ENCODE peak calls at places on chromosomes 3 and 15, in five cellular contexts. One of them, this sample, is unnamed.

GRCh38 chr3:158649791-158650190 is 5.5 kb downstream of the GFM1 start:
- DNase-seq in stimulated activated naive B cell treated with anti-CD40 and anti-IgM and Interleukin-4, amounts not matched to agents 10 μg/mL and 1 μg/mL and 100 μg/mL, for 72 hours: no peak
- DNase-seq in cardiac fibroblast: no peak
- DNase-seq in HL-60: no peak
- DNase-seq in BE2C: no peak
- DNase-seq in this sample: no peak

GRCh38 chr3:195451373-195452000 is 8.7 kb upstream of the ACAP2 start:
- DNase-seq in stimulated activated naive B cell treated with anti-CD40 and anti-IgM and Interleukin-4, amounts not matched to agents 10 μg/mL and 1 μg/mL and 100 μg/mL, for 72 hours: no peak
- DNase-seq in cardiac fibroblast: no peak
- DNase-seq in HL-60: no peak
- DNase-seq in BE2C: no peak
- DNase-seq in this sample: no peak

GRCh38 chr15:76199106-76200082 is 111.9 kb downstream of the ETFA start:
- DNase-seq in stimulated activated naive B cell treated with anti-CD40 and anti-IgM and Interleukin-4, amounts not matched to agents 10 μg/mL and 1 μg/mL and 100 μg/mL, for 72 hours: no peak
- DNase-seq in cardiac fibroblast: peak; percentile 84
- DNase-seq in HL-60: no peak
- DNase-seq in BE2C: no peak
- DNase-seq in this sample: no peak

GRCh38 chr15:79030470-79030869 is 60.1 kb downstream of the RASGRF1 start:
- DNase-seq in stimulated activated naive B cell treated with anti-CD40 and anti-IgM and Interleukin-4, amounts not matched to agents 10 μg/mL and 1 μg/mL and 100 μg/mL, for 72 hours: no peak
- DNase-seq in cardiac fibroblast: no peak
- DNase-seq in HL-60: no peak
- DNase-seq in BE2C: no peak
- DNase-seq in this sample: no peak

GRCh38 chr3:177358968-177359600 is 161.8 kb upstream of the TBL1XR1 start:
- DNase-seq in stimulated activated naive B cell treated with anti-CD40 and anti-IgM and Interleukin-4, amounts not matched to agents 10 μg/mL and 1 μg/mL and 100 μg/mL, for 72 hours: peak; percentile 53
- DNase-seq in cardiac fibroblast: no peak
- DNase-seq in HL-60: no peak
- DNase-seq in BE2C: peak; percentile 83
- DNase-seq in this sample: peak; percentile 32

GRCh38 chr3:127750226-127751031 is 71.9 kb downstream of the MGLL start:
- DNase-seq in stimulated activated naive B cell treated with anti-CD40 and anti-IgM and Interleukin-4, amounts not matched to agents 10 μg/mL and 1 μg/mL and 100 μg/mL, for 72 hours: peak; percentile 78
- DNase-seq in cardiac fibroblast: peak; percentile 73
- DNase-seq in HL-60: no peak
- DNase-seq in BE2C: peak; percentile 33
- DNase-seq in this sample: no peak

GRCh38 chr3:46252980-46253379 is 10.7 kb downstream of the CCR3 start:
- DNase-seq in stimulated activated naive B cell treated with anti-CD40 and anti-IgM and Interleukin-4, amounts not matched to agents 10 μg/mL and 1 μg/mL and 100 μg/mL, for 72 hours: peak; percentile 37
- DNase-seq in cardiac fibroblast: no peak
- DNase-seq in HL-60: no peak
- DNase-seq in BE2C: no peak
- DNase-seq in this sample: no peak

GRCh38 chr3:128496602-128497304 is 3.8 kb upstream of the GATA2 start:
- DNase-seq in stimulated activated naive B cell treated with anti-CD40 and anti-IgM and Interleukin-4, amounts not matched to agents 10 μg/mL and 1 μg/mL and 100 μg/mL, for 72 hours: no peak
- DNase-seq in cardiac fibroblast: peak; percentile 52
- DNase-seq in HL-60: no peak
- DNase-seq in BE2C: peak; percentile 80
- DNase-seq in this sample: no peak

GRCh38 chr3:175526609-175527280 is 667.6 kb downstream of the NAALADL2 start:
- DNase-seq in stimulated activated naive B cell treated with anti-CD40 and anti-IgM and Interleukin-4, amounts not matched to agents 10 μg/mL and 1 μg/mL and 100 μg/mL, for 72 hours: no peak
- DNase-seq in cardiac fibroblast: peak; percentile 18
- DNase-seq in HL-60: no peak
- DNase-seq in BE2C: no peak
- DNase-seq in this sample: no peak

GRCh38 chr3:167653155-167653554 is 587 bp downstream of the WDR49 start:
- DNase-seq in stimulated activated naive B cell treated with anti-CD40 and anti-IgM and Interleukin-4, amounts not matched to agents 10 μg/mL and 1 μg/mL and 100 μg/mL, for 72 hours: no peak
- DNase-seq in cardiac fibroblast: no peak
- DNase-seq in HL-60: no peak
- DNase-seq in BE2C: no peak
- DNase-seq in this sample: no peak

GRCh38 chr15:73926191-73927002 is at the start of gene LOXL1:
- DNase-seq in stimulated activated naive B cell treated with anti-CD40 and anti-IgM and Interleukin-4, amounts not matched to agents 10 μg/mL and 1 μg/mL and 100 μg/mL, for 72 hours: no peak
- DNase-seq in cardiac fibroblast: peak; percentile 90
- DNase-seq in HL-60: no peak
- DNase-seq in BE2C: peak; percentile 75
- DNase-seq in this sample: no peak

GRCh38 chr3:142896201-142896755 is 7.4 kb upstream of the PCOLCE2 start:
- DNase-seq in stimulated activated naive B cell treated with anti-CD40 and anti-IgM and Interleukin-4, amounts not matched to agents 10 μg/mL and 1 μg/mL and 100 μg/mL, for 72 hours: no peak
- DNase-seq in cardiac fibroblast: peak; percentile 32
- DNase-seq in HL-60: no peak
- DNase-seq in BE2C: no peak
- DNase-seq in this sample: no peak

GRCh38 chr3:18424862-18425640 is at the start of gene SATB1:
- DNase-seq in stimulated activated naive B cell treated with anti-CD40 and anti-IgM and Interleukin-4, amounts not matched to agents 10 μg/mL and 1 μg/mL and 100 μg/mL, for 72 hours: peak; percentile 60
- DNase-seq in cardiac fibroblast: peak; percentile 75
- DNase-seq in HL-60: peak; percentile 36
- DNase-seq in BE2C: peak; percentile 69
- DNase-seq in this sample: peak; percentile 59

GRCh38 chr15:40308844-40309189 is 1.1 kb upstream of the PLCB2 start:
- DNase-seq in stimulated activated naive B cell treated with anti-CD40 and anti-IgM and Interleukin-4, amounts not matched to agents 10 μg/mL and 1 μg/mL and 100 μg/mL, for 72 hours: peak; percentile 7
- DNase-seq in cardiac fibroblast: no peak
- DNase-seq in HL-60: peak; percentile 91
- DNase-seq in BE2C: no peak
- DNase-seq in this sample: no peak

GRCh38 chr3:13676618-13677017 is 127.7 kb downstream of the FBLN2 start:
- DNase-seq in stimulated activated naive B cell treated with anti-CD40 and anti-IgM and Interleukin-4, amounts not matched to agents 10 μg/mL and 1 μg/mL and 100 μg/mL, for 72 hours: no peak
- DNase-seq in cardiac fibroblast: no peak
- DNase-seq in HL-60: no peak
- DNase-seq in BE2C: no peak
- DNase-seq in this sample: no peak

GRCh38 chr3:191087391-191087790 is 111.7 kb upstream of the OSTN start:
- DNase-seq in stimulated activated naive B cell treated with anti-CD40 and anti-IgM and Interleukin-4, amounts not matched to agents 10 μg/mL and 1 μg/mL and 100 μg/mL, for 72 hours: no peak
- DNase-seq in cardiac fibroblast: no peak
- DNase-seq in HL-60: no peak
- DNase-seq in BE2C: no peak
- DNase-seq in this sample: no peak

GRCh38 chr3:146953523-146954125 is 348.5 kb upstream of the PLSCR5 start:
- DNase-seq in stimulated activated naive B cell treated with anti-CD40 and anti-IgM and Interleukin-4, amounts not matched to agents 10 μg/mL and 1 μg/mL and 100 μg/mL, for 72 hours: no peak
- DNase-seq in cardiac fibroblast: no peak
- DNase-seq in HL-60: no peak
- DNase-seq in BE2C: no peak
- DNase-seq in this sample: no peak